ENCODE peak calls at places on chromosomes 4 and X, in four cellular contexts. F is PC-3, D is IMR-90, O is upper lobe of right lung. X is an unnamed sample. For H3K4me1, the result is how much of the 10 kb centered on the place peaks cover.

GRCh38 chr4:181330654-181331595 is 912.3 kb upstream of the TENM3 start:
- DNase-seq in F (no peak), O (no peak), D (no peak), X (no peak)

GRCh38 chr4:167196386-167196785 is 37.9 kb downstream of the SPOCK3 start:
- DNase-seq in F (peak), O (no peak), D (no peak), X (no peak)

GRCh38 chr4:137650051-137650450 is 117.8 kb upstream of the PCDH18 start:
- DNase-seq in D (peak), F (peak), O (no peak), X (no peak)

GRCh38 chr4:148831945-148832344 is 389.7 kb upstream of the NR3C2 start:
- DNase-seq in D (peak), O (no peak), F (peak), X (no peak)

GRCh38 chrX:71870337-71871098 is 40.1 kb upstream of the NHSL2 start:
- DNase-seq in F (peak), O (no peak), D (no peak), X (no peak)

GRCh38 chr4:6029254-6029653 is 11.0 kb upstream of the C4orf50 start:
- DNase-seq in F (no peak), O (no peak), D (no peak), X (no peak)

GRCh38 chr4:3871181-3871852 is 105.1 kb downstream of the ADRA2C start:
- DNase-seq in O (peak), D (no peak), F (no peak), X (peak)

GRCh38 chr4:102684605-102685052 is 76.1 kb downstream of the MANBA start:
- DNase-seq in D (peak), O (no peak), F (peak), X (peak)

GRCh38 chrX:154712781-154713391 is 38.0 kb downstream of the GAB3 start:
- DNase-seq in D (peak), F (peak), O (no peak), X (no peak)

GRCh38 chrX:132491191-132491590 is 2.4 kb upstream of the MBNL3 start:
- DNase-seq in O (no peak), F (peak), D (no peak), X (no peak)

GRCh38 chrX:71256051-71256450 is 2.1 kb upstream of the ZMYM3 start:
- DNase-seq in D (peak), O (no peak), F (no peak), X (no peak)

DNA sequence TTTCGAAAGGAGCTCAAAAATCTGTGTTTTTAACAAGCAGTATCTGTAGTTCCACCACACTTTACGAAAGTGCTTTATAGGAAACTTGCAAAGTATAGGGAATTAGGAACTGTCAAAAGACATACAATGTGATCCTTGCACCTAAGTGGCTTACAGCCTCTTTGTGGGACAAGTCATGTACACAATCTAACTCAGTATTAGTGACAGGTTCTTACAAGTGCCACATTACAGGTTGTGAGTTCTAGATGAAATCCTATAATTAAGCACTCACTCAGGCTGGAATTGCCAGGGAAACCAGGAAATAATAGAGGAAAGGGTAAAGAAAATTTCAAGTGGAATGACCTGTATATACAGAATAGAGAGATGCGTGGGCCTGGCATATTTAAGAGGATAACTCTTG is 567.3 kb upstream of the ATOH1 start:
- DNase-seq in F (no peak), D (no peak), O (no peak), X (no peak)
- H3K4me1 ChIP-seq in F (under half), D (under half), O (under half), X (under half)

DNA sequence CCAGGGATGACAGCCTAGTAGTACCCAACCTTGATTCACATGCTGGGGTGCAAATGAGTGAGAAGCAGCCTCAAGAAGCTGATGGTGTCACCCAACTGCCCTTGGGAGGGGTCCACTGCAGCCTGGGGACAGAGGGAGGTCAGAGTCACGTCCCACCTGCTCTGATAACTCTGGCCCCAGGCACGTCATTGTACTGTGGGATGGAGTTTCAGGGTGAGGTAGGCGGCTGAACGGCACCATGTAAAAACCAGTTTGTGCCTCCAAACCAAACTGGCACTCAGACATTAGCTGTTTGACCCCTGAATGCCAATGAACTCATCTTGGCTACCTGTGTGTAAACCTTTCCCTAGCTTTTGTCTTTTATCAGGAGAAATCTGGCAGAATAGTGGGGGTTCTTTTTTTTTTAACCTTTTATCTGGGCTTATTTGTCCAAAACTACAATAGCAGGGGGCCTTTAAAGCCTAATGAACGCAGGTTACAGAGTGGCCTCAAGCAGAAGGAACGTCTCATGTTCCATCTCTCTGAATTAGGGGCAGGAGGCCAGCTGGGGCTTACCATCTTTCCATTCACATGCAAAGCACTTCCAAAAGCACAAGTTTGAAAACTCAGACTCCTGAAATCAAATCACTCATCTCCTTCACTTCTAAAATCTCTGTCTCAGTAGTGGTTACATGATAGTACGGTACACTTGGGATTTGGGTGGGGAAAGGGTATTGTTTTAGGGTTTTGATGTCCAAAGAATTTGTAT is 89.4 kb downstream of the IRF2 start:
- DNase-seq in D (peak), O (no peak), F (no peak), X (no peak)
- H3K4me1 ChIP-seq in D (under half), O (under half), F (under half), X (under half)

DNA sequence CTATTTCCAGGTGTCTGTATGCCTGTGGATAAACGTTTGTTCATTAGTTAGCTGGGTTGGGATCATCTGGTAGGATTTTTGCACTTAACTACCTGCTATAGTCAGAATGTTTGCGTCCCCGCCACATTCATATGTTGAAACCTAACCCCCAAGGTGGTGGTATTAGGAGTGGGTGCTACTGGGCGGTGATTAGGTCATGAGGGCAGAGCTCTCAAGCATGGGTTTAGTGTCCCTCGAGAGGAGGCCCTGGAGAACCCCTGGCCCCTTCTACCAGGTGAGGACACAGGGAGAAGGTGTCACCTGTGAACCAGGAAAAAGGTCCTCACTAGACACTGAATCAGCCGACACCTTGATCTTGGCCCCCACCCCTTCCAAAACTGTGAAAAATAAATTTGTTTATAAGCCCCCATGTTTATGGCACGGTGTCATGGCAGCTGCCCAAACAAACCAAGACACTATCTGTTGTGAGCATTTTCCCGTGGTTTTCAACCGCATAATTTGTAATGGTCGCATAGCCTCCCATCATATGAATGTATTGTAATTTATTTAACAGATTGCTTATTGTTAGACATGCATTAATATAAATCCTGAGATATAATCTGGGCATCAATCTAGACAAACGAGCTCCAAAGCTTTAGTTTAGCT is 92.7 kb upstream of the TRIM2 start:
- DNase-seq in F (no peak), D (no peak), O (no peak), X (no peak)
- H3K4me1 ChIP-seq in F (under half), D (under half), O (under half), X (under half)

DNA sequence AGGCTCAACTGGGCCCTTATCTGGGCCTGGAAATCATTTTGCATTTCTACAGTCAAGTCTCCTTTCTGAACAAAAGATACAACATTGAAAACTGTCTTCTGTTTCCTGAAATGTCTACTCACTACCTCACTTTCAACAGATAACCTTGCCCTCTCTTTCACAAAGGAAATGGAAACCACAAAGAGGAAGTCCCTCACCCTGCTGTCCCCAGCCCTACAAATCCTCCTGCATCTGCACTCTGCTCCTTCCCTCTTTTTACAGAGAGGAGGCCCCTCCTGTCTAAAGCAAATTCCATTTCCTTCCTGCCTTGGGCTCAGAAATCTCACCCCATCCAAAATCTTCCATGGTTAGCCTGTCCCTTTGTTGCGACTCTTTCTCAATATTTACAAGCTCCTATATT is 24.8 kb upstream of the CYBB start:
- DNase-seq in D (no peak), F (no peak), O (no peak), X (no peak)
- H3K4me1 ChIP-seq in D (under half), F (under half), O (under half), X (under half)

DNA sequence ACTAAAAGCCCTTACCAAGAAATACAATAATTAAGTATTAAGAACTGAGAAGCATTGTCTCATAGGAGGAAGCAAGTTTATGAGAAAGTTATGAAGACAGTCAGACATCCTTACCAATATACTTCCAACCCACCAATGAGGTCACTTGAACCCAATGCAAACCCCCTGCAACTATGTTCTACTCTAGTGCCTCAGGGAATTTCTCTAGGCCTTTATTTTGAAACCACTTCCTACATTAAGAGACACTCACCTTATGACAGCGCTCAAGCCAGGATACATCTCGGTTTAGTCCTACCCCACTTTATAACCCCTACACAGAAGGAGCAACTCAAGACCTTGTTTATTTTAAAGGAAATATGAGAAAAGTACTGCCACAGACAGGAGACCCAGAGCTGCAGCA is 61.3 kb downstream of the STPG2 start:
- DNase-seq in F (no peak), D (no peak), O (no peak), X (no peak)
- H3K4me1 ChIP-seq in F (under half), D (under half), O (under half), X (under half)

DNA sequence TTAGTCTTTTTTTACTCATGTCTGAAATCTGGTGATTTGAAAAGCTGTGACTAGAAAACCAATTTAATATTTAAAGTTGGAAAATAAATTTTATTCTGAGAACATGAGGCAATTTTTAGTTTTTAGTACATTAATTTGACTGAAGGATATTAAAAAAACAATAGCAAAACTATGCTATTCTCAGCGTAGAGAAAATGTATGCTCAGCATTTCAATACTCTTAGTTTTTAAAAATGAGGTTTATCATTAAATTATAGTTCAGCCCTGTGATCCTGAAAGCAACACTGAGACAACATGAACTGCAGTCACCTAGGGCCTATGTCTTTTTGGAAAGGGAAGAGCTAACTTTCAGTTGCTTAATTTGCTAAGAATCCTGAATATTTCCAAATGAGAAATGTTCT is 9.5 kb downstream of the GALNT7 start:
- DNase-seq in O (no peak), D (no peak), F (no peak), X (no peak)
- H3K4me1 ChIP-seq in O (under half), D (under half), F (half or more), X (under half)

GRCh38 chrX:32673193-32673592 is 538.2 kb downstream of the DMD start:
- DNase-seq in O (no peak), F (peak), D (peak), X (no peak)

GRCh38 chrX:32678487-32678886 is 532.9 kb downstream of the DMD start:
- DNase-seq in D (no peak), O (no peak), F (no peak), X (no peak)
- H3K4me1 ChIP-seq in D (under half), O (under half), F (under half), X (under half)

X was measured in RWPE2.